ENCODE peak calls at places on chromosomes 6 and 20, in ten cellular contexts. T is amniotic stem cell, P is HAP-1, D is ACHN, I is germinal center, R is EH, O is mesendoderm, F is NT2/D1, W is RWPE1, G is LoVo. B is an unnamed sample.

GRCh38 chr6:101391772-101392560 is 1.5 kb upstream of the GRIK2 start:
- DNase-seq in T (no peak), P (no peak), D (no peak), I (no peak), R (peak; percentile 80), O (peak; percentile 42), F (no peak), W (no peak), G (no peak), B (no peak)

GRCh38 chr6:1027109-1027794 is 284.6 kb upstream of the FOXQ1 start:
- DNase-seq in T (no peak), P (no peak), D (peak; percentile 29), I (no peak), R (peak; percentile 85), O (peak; percentile 57), F (no peak), W (peak; percentile 78), G (peak; percentile 29), B (no peak)

GRCh38 chr6:16292432-16292831 is 54.0 kb downstream of the GMPR start:
- DNase-seq in T (no peak), P (no peak), D (no peak), I (no peak), R (no peak), O (no peak), F (no peak), W (no peak), G (no peak), B (no peak)

GRCh38 chr6:66421570-66421969 is 714.5 kb upstream of the EYS start:
- DNase-seq in T (no peak), P (peak; percentile 46), D (no peak), I (no peak), R (no peak), O (peak; percentile 39), F (peak; percentile 1), W (peak; percentile 6), G (peak; percentile 8), B (no peak)

GRCh38 chr6:69038841-69039240 is 403.8 kb downstream of the ADGRB3 start:
- DNase-seq in T (no peak), P (no peak), D (no peak), I (no peak), R (no peak), O (no peak), F (no peak), W (no peak), G (no peak), B (no peak)

GRCh38 chr6:151285121-151285520 is 45.4 kb downstream of the AKAP12 start:
- DNase-seq in T (no peak), P (no peak), D (peak; percentile 6), I (no peak), R (peak; percentile 78), O (no peak), F (no peak), W (no peak), G (no peak), B (no peak)

GRCh38 chr6:2810092-2810671 is 31.5 kb downstream of the SERPINB1 start:
- DNase-seq in T (no peak), P (no peak), D (no peak), I (no peak), R (no peak), O (no peak), F (no peak), W (peak; percentile 97), G (peak; percentile 91), B (peak; percentile 99)

GRCh38 chr20:38579219-38579618 is 1.8 kb upstream of the ADIG start:
- DNase-seq in T (no peak), P (no peak), D (no peak), I (no peak), R (no peak), O (no peak), F (no peak), W (no peak), G (no peak), B (no peak)

GRCh38 chr6:22447862-22448261 is 121.5 kb upstream of the HDGFL1 start:
- DNase-seq in T (no peak), P (peak; percentile 95), D (no peak), I (no peak), R (no peak), O (no peak), F (no peak), W (no peak), G (no peak), B (no peak)

GRCh38 chr20:50572922-50573777 is 63.0 kb downstream of the PTPN1 start:
- DNase-seq in T (no peak), P (no peak), D (no peak), I (no peak), R (peak; percentile 77), O (no peak), F (no peak), W (no peak), G (no peak), B (no peak)

GRCh38 chr20:24895898-24896658 is 53.0 kb upstream of the CST7 start:
- DNase-seq in T (no peak), P (no peak), D (no peak), I (no peak), R (no peak), O (no peak), F (no peak), W (no peak), G (no peak), B (no peak)

GRCh38 chr6:170279977-170280688 is 10.7 kb downstream of the DLL1 start:
- DNase-seq in T (no peak), P (no peak), D (no peak), I (peak; percentile 45), R (peak; percentile 28), O (peak; percentile 40), F (no peak), W (no peak), G (peak; percentile 65), B (peak; percentile 35)

GRCh38 chr6:158861686-158862381 is 42.7 kb upstream of the EZR start:
- DNase-seq in T (no peak), P (no peak), D (no peak), I (no peak), R (no peak), O (no peak), F (no peak), W (no peak), G (peak; percentile 55), B (peak; percentile 96)

GRCh38 chr20:35972445-35972844 is 4.1 kb downstream of the CNBD2 start:
- DNase-seq in T (no peak), P (no peak), D (no peak), I (no peak), R (peak; percentile 32), O (no peak), F (no peak), W (no peak), G (no peak), B (no peak)

GRCh38 chr6:31888281-31889258 is 8.9 kb downstream of the EHMT2 start:
- DNase-seq in T (no peak), P (no peak), D (no peak), I (peak; percentile 46), R (no peak), O (no peak), F (no peak), W (no peak), G (no peak), B (peak; percentile 17)